ENCODE peak calls at places on chromosomes 12 and 14, in six cellular contexts. G is tibial artery, W is AG04450, F is foreskin fibroblast, Y is pancreas, L is fibroblast of lung. M is an unnamed sample.

GRCh38 chr12:3668479-3669165 is 84.3 kb downstream of the CRACR2A start:
- DNase-seq in G (no peak), W (no peak), F (no peak), Y (no peak), L (no peak), M (no peak)

GRCh38 chr12:29455087-29455486 is 42.4 kb downstream of the OVCH1 start:
- DNase-seq in G (no peak), W (no peak), F (no peak), Y (no peak), L (no peak), M (no peak)

GRCh38 chr12:2973566-2973965 is 14.4 kb downstream of the TEAD4 start:
- DNase-seq in G (no peak), W (no peak), F (no peak), Y (no peak), L (no peak), M (no peak)

GRCh38 chr12:3326156-3326849 is 164.7 kb upstream of the PRMT8 start:
- DNase-seq in G (no peak), W (no peak), F (no peak), Y (no peak), L (no peak), M (no peak)

GRCh38 chr12:109744026-109744425 is 30.4 kb downstream of the FAM222A start:
- DNase-seq in G (peak; percentile 59), W (no peak), F (no peak), Y (peak; percentile 15), L (no peak), M (no peak)

GRCh38 chr12:109492371-109492770 is 14.9 kb downstream of the UBE3B start:
- DNase-seq in G (no peak), W (no peak), F (no peak), Y (no peak), L (no peak), M (no peak)

GRCh38 chr14:69291891-69292586 is 32.1 kb downstream of the GALNT16 start:
- DNase-seq in G (peak; percentile 50), W (no peak), F (peak; percentile 24), Y (no peak), L (no peak), M (no peak)

GRCh38 chr12:95637471-95638155 is 86.3 kb upstream of the USP44 start:
- DNase-seq in G (no peak), W (peak; percentile 96), F (peak; percentile 90), Y (no peak), L (peak; percentile 75), M (no peak)

GRCh38 chr12:115135800-115136211 is 451.8 kb upstream of the TBX3 start:
- DNase-seq in G (peak; percentile 70), W (peak; percentile 11), F (peak; percentile 82), Y (peak; percentile 15), L (peak; percentile 70), M (peak; percentile 75)

GRCh38 chr12:103680591-103681065 is 93.6 kb downstream of the STAB2 start:
- DNase-seq in G (no peak), W (no peak), F (no peak), Y (no peak), L (no peak), M (no peak)

GRCh38 chr14:67727361-67727760 is 25.7 kb downstream of the RDH12 start:
- DNase-seq in G (no peak), W (no peak), F (no peak), Y (no peak), L (no peak), M (no peak)

GRCh38 chr12:62792526-62792925 is 142.4 kb downstream of the PPM1H start:
- DNase-seq in G (no peak), W (no peak), F (no peak), Y (no peak), L (no peak), M (no peak)

GRCh38 chr12:442235-442884 is 17.4 kb upstream of the B4GALNT3 start:
- DNase-seq in G (no peak), W (peak; percentile 6), F (peak; percentile 62), Y (peak; percentile 31), L (peak; percentile 55), M (no peak)

GRCh38 chr12:31820832-31821231 is 92.0 kb upstream of the AMN1 start:
- DNase-seq in G (no peak), W (no peak), F (no peak), Y (no peak), L (no peak), M (no peak)

GRCh38 chr14:74886001-74886400 is 4.3 kb downstream of the DLST start:
- DNase-seq in G (no peak), W (peak; percentile 92), F (peak; percentile 95), Y (no peak), L (peak; percentile 92), M (no peak)

GRCh38 chr14:92409069-92409468 is 86.1 kb downstream of the SLC24A4 start:
- DNase-seq in G (no peak), W (no peak), F (peak; percentile 13), Y (no peak), L (no peak), M (no peak)

GRCh38 chr14:19729763-19730162 is 13.6 kb upstream of the OR4Q3 start:
- DNase-seq in G (no peak), W (no peak), F (no peak), Y (no peak), L (no peak), M (no peak)

GRCh38 chr14:102264775-102265174 is 40.2 kb downstream of the MOK start:
- DNase-seq in G (no peak), W (no peak), F (no peak), Y (no peak), L (no peak), M (no peak)

GRCh38 chr12:104219361-104219892 is 3.8 kb downstream of the TXNRD1 start:
- DNase-seq in G (no peak), W (peak; percentile 92), F (peak; percentile 92), Y (no peak), L (peak; percentile 98), M (peak; percentile 96)

GRCh38 chr12:13425766-13426165 is 229.2 kb downstream of the EMP1 start:
- DNase-seq in G (no peak), W (peak; percentile 6), F (peak; percentile 29), Y (no peak), L (no peak), M (no peak)

GRCh38 chr12:91178139-91178561 is 4.5 kb downstream of the DCN start:
- DNase-seq in G (no peak), W (no peak), F (peak; percentile 63), Y (no peak), L (peak; percentile 79), M (no peak)

GRCh38 chr14:35879654-35880249 is 53.6 kb downstream of the BRMS1L start:
- DNase-seq in G (no peak), W (no peak), F (peak; percentile 28), Y (no peak), L (peak; percentile 49), M (no peak)

GRCh38 chr12:48796976-48797375 is 8.1 kb upstream of the ADCY6 start:
- DNase-seq in G (no peak), W (no peak), F (no peak), Y (no peak), L (no peak), M (no peak)

DNA sequence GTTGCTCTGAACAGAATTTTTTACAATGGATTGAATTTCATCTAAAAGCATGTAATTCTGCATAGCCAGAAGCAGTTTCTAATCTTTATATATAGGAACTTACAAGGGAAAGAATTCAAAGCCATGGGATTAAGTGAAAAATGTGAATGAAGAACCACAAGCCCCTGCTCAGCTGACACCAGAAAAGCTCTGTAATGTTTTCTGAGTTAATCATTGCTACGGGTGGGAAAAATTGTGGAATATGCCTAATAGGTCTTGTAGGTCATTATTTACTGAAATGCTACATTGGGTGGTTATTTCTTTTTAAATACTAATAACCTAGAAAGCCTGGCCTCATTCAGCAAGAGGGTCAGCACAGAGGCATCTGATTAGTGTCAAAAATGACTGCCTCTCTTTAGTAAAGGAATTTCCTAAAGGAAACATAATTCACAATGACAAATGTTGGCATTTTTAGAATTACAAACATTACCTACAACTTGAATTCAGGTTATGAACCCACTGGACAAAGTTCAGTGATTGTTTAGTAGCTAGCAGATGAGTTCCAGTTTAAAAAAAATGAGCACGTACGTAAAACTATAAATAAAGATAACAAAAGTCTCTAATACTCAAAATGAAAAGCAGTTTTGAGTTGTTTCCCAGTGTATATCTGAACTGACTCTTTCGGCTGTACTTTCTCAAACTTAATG is 75.3 kb downstream of the BMP4 start:
- DNase-seq in G (no peak), W (no peak), F (no peak), Y (no peak), L (peak; percentile 21), M (no peak)
- TF ChIP-seq CTCF in G (no peak), W (no peak), F (no peak), Y (no peak), L (no peak), M (no peak)

GRCh38 chr12:88723219-88723618 is 142.9 kb upstream of the KITLG start:
- DNase-seq in G (no peak), W (no peak), F (peak; percentile 77), Y (no peak), L (peak; percentile 31), M (no peak)
- H3K4me3 ChIP-seq in G (no peak overlapping the region), W (no peak overlapping the region), F (no peak overlapping the region), Y (no peak overlapping the region), L (no peak overlapping the region), M (no peak overlapping the region)

GRCh38 chr12:122309564-122310121 is 43.3 kb upstream of the VPS33A start:
- DNase-seq in G (no peak), W (no peak), F (no peak), Y (no peak), L (no peak), M (no peak)

GRCh38 chr12:122308811-122309210 is 42.5 kb upstream of the VPS33A start:
- DNase-seq in G (no peak), W (no peak), F (no peak), Y (no peak), L (no peak), M (no peak)

GRCh38 chr12:122304924-122305323 is 38.6 kb upstream of the VPS33A start:
- DNase-seq in G (no peak), W (no peak), F (no peak), Y (no peak), L (no peak), M (peak; percentile 35)

GRCh38 chr12:122303068-122303467 is 36.8 kb upstream of the VPS33A start:
- DNase-seq in G (no peak), W (no peak), F (no peak), Y (no peak), L (no peak), M (no peak)

DNA sequence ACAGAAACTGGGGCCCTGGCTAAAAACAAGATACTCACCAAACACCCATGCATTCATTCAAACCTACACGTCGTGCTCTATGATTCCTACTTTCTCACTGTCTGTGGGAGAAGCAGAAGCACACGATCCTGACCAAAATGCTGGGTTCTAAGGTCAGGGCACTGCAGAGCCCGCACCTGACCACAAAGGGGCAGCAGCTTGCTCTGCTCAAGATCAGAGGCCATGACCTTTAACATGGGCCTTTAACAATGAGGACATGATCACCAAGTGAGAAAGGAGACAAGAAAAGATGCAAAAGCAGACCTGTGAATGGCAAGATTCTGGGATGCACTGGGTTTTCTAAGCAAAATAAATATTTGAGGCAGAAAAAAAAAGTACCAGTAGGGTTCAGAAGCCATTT is 40.1 kb upstream of the VPS33A start:
- DNase-seq in G (no peak), W (no peak), F (no peak), Y (no peak), L (no peak), M (no peak)
- TF ChIP-seq CTCF in G (no peak), W (no peak), F (no peak), Y (no peak), L (no peak), M (peak; percentile 46)

DNA sequence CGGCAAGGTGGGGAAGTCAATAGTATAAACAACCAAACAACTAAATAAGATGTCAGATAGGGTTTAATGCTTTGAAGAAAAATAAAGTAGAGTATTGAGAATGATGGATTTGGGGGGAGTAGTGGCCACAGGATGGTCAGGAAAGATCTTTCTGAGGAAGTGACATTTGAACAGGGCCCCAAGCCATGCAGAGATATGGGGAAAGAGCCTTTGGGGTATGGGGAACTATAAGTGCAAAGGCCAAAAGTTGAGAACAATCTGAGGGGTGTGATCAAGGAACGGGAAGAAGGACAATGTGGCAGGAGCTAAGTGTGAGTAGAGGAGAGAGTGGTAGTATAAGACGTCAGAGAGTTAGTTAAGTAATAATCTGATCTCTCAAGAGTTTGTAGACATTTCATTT is 1.3 kb downstream of the MRPS35 start:
- DNase-seq in G (no peak), W (no peak), F (no peak), Y (no peak), L (no peak), M (no peak)
- H3K4me3 ChIP-seq in G (no peak overlapping the region), W (peak overlapping the region; percentile 99), F (peak overlapping the region; percentile 95), Y (peak overlapping the region; percentile 79), L (peak overlapping the region; percentile 83), M (peak overlapping the region; percentile 74)